ENCODE peak calls at places on chromosomes 12 and 14, in eight cellular contexts. One of them, this sample, is unnamed.

GRCh38 chr12:104722541-104723534 is 235.3 kb downstream of the SLC41A2 start:
- DNase-seq in GM23338: peak
- DNase-seq in fibroblast of lung: no peak
- DNase-seq in cardiac muscle cell: no peak
- DNase-seq in GM12865: peak
- DNase-seq in CD8-positive, alpha-beta memory T cell: no peak
- DNase-seq in GM06990: peak
- DNase-seq in PC-9: no peak
- DNase-seq in this sample: no peak

GRCh38 chr12:94266390-94266789 is 118.0 kb downstream of the PLXNC1 start:
- DNase-seq in cardiac muscle cell: no peak
- DNase-seq in fibroblast of lung: no peak
- DNase-seq in GM23338: no peak
- DNase-seq in GM06990: no peak
- DNase-seq in GM12865: no peak
- DNase-seq in PC-9: no peak
- DNase-seq in CD8-positive, alpha-beta memory T cell: no peak
- DNase-seq in this sample: no peak

GRCh38 chr12:128057586-128057985 is 209.4 kb upstream of the TMEM132C start:
- DNase-seq in fibroblast of lung: no peak
- DNase-seq in GM12865: no peak
- DNase-seq in PC-9: no peak
- DNase-seq in CD8-positive, alpha-beta memory T cell: no peak
- DNase-seq in GM06990: no peak
- DNase-seq in GM23338: no peak
- DNase-seq in cardiac muscle cell: no peak
- DNase-seq in this sample: no peak

GRCh38 chr12:62919827-62920226 is 15.1 kb downstream of the PPM1H start:
- DNase-seq in fibroblast of lung: peak
- DNase-seq in GM23338: no peak
- DNase-seq in cardiac muscle cell: no peak
- DNase-seq in CD8-positive, alpha-beta memory T cell: no peak
- DNase-seq in GM12865: no peak
- DNase-seq in GM06990: no peak
- DNase-seq in PC-9: peak
- DNase-seq in this sample: peak

GRCh38 chr14:100696590-100696989 is 30.1 kb upstream of the DLK1 start:
- DNase-seq in PC-9: no peak
- DNase-seq in cardiac muscle cell: peak
- DNase-seq in CD8-positive, alpha-beta memory T cell: no peak
- DNase-seq in fibroblast of lung: no peak
- DNase-seq in GM06990: no peak
- DNase-seq in GM23338: no peak
- DNase-seq in GM12865: no peak
- DNase-seq in this sample: no peak

GRCh38 chr14:103698380-103699260 is 16.6 kb downstream of the XRCC3 start:
- DNase-seq in CD8-positive, alpha-beta memory T cell: no peak
- DNase-seq in fibroblast of lung: no peak
- DNase-seq in GM23338: no peak
- DNase-seq in cardiac muscle cell: no peak
- DNase-seq in GM06990: no peak
- DNase-seq in PC-9: no peak
- DNase-seq in GM12865: peak
- DNase-seq in this sample: no peak

GRCh38 chr12:98490491-98491453 is 24.6 kb upstream of the TMPO start:
- DNase-seq in GM06990: peak
- DNase-seq in GM23338: peak
- DNase-seq in CD8-positive, alpha-beta memory T cell: peak
- DNase-seq in fibroblast of lung: peak
- DNase-seq in cardiac muscle cell: peak
- DNase-seq in GM12865: peak
- DNase-seq in PC-9: peak
- DNase-seq in this sample: no peak

GRCh38 chr14:63435838-63436237 is 107.3 kb downstream of the PPP2R5E start:
- DNase-seq in cardiac muscle cell: no peak
- DNase-seq in GM23338: no peak
- DNase-seq in CD8-positive, alpha-beta memory T cell: no peak
- DNase-seq in GM12865: peak
- DNase-seq in GM06990: no peak
- DNase-seq in PC-9: no peak
- DNase-seq in fibroblast of lung: peak
- DNase-seq in this sample: peak

GRCh38 chr14:58249611-58250010 is 5.0 kb downstream of the PSMA3 start:
- DNase-seq in PC-9: no peak
- DNase-seq in cardiac muscle cell: no peak
- DNase-seq in GM06990: no peak
- DNase-seq in GM12865: no peak
- DNase-seq in fibroblast of lung: no peak
- DNase-seq in CD8-positive, alpha-beta memory T cell: no peak
- DNase-seq in GM23338: no peak
- DNase-seq in this sample: no peak

GRCh38 chr12:130162771-130163460 is 652 bp downstream of the FZD10 start:
- DNase-seq in GM06990: peak
- DNase-seq in PC-9: no peak
- DNase-seq in fibroblast of lung: no peak
- DNase-seq in CD8-positive, alpha-beta memory T cell: no peak
- DNase-seq in cardiac muscle cell: peak
- DNase-seq in GM12865: no peak
- DNase-seq in GM23338: no peak
- DNase-seq in this sample: no peak

GRCh38 chr12:108995370-108995992 is 25.4 kb downstream of the SVOP start:
- DNase-seq in GM12865: no peak
- DNase-seq in PC-9: no peak
- DNase-seq in CD8-positive, alpha-beta memory T cell: no peak
- DNase-seq in fibroblast of lung: no peak
- DNase-seq in GM23338: no peak
- DNase-seq in GM06990: no peak
- DNase-seq in cardiac muscle cell: no peak
- DNase-seq in this sample: no peak

GRCh38 chr12:53217049-53217929 is 10.2 kb upstream of the ITGB7 start:
- DNase-seq in CD8-positive, alpha-beta memory T cell: peak
- DNase-seq in GM12865: no peak
- DNase-seq in GM06990: no peak
- DNase-seq in cardiac muscle cell: no peak
- DNase-seq in GM23338: peak
- DNase-seq in fibroblast of lung: peak
- DNase-seq in PC-9: peak
- DNase-seq in this sample: no peak

GRCh38 chr12:25254271-25254880 is 3.6 kb upstream of the KRAS start:
- DNase-seq in GM23338: no peak
- DNase-seq in cardiac muscle cell: peak
- DNase-seq in GM06990: no peak
- DNase-seq in fibroblast of lung: no peak
- DNase-seq in CD8-positive, alpha-beta memory T cell: no peak
- DNase-seq in PC-9: no peak
- DNase-seq in GM12865: no peak
- DNase-seq in this sample: peak

GRCh38 chr12:27896419-27896990 is 76.0 kb downstream of the PTHLH start:
- DNase-seq in CD8-positive, alpha-beta memory T cell: no peak
- DNase-seq in GM06990: peak
- DNase-seq in PC-9: no peak
- DNase-seq in fibroblast of lung: no peak
- DNase-seq in GM12865: peak
- DNase-seq in cardiac muscle cell: no peak
- DNase-seq in GM23338: no peak
- DNase-seq in this sample: no peak

GRCh38 chr12:55780695-55781094 is 36.8 kb downstream of the SARNP start:
- DNase-seq in PC-9: no peak
- DNase-seq in fibroblast of lung: no peak
- DNase-seq in GM06990: no peak
- DNase-seq in GM12865: no peak
- DNase-seq in cardiac muscle cell: no peak
- DNase-seq in CD8-positive, alpha-beta memory T cell: no peak
- DNase-seq in GM23338: no peak
- DNase-seq in this sample: no peak

GRCh38 chr12:55742719-55743130 is at the start of gene GDF11:
- DNase-seq in cardiac muscle cell: peak
- DNase-seq in GM12865: peak
- DNase-seq in CD8-positive, alpha-beta memory T cell: peak
- DNase-seq in fibroblast of lung: peak
- DNase-seq in GM06990: peak
- DNase-seq in PC-9: peak
- DNase-seq in GM23338: peak
- DNase-seq in this sample: no peak

GRCh38 chr12:1435456-1435855 is 158.9 kb downstream of the FBXL14 start:
- DNase-seq in GM06990: no peak
- DNase-seq in CD8-positive, alpha-beta memory T cell: no peak
- DNase-seq in PC-9: no peak
- DNase-seq in GM12865: no peak
- DNase-seq in cardiac muscle cell: no peak
- DNase-seq in fibroblast of lung: peak
- DNase-seq in GM23338: no peak
- DNase-seq in this sample: peak

GRCh38 chr12:79329933-79330332 is 360.8 kb downstream of the PAWR start:
- DNase-seq in PC-9: no peak
- DNase-seq in GM23338: no peak
- DNase-seq in GM06990: no peak
- DNase-seq in fibroblast of lung: no peak
- DNase-seq in cardiac muscle cell: no peak
- DNase-seq in GM12865: no peak
- DNase-seq in CD8-positive, alpha-beta memory T cell: no peak
- DNase-seq in this sample: peak

GRCh38 chr14:106166232-106166631 is 639.8 kb downstream of the TMEM121 start:
- DNase-seq in GM23338: no peak
- DNase-seq in GM06990: no peak
- DNase-seq in GM12865: no peak
- DNase-seq in PC-9: no peak
- DNase-seq in cardiac muscle cell: no peak
- DNase-seq in fibroblast of lung: no peak
- DNase-seq in CD8-positive, alpha-beta memory T cell: no peak
- DNase-seq in this sample: no peak
- H3K4me3 ChIP-seq in GM23338: no peak
- H3K4me3 ChIP-seq in GM06990: no peak
- H3K4me3 ChIP-seq in GM12865: no peak
- H3K4me3 ChIP-seq in PC-9: no peak
- H3K4me3 ChIP-seq in cardiac muscle cell: no peak
- H3K4me3 ChIP-seq in fibroblast of lung: no peak
- H3K4me3 ChIP-seq in CD8-positive, alpha-beta memory T cell: no peak
- H3K4me3 ChIP-seq in this sample: no peak

DNA sequence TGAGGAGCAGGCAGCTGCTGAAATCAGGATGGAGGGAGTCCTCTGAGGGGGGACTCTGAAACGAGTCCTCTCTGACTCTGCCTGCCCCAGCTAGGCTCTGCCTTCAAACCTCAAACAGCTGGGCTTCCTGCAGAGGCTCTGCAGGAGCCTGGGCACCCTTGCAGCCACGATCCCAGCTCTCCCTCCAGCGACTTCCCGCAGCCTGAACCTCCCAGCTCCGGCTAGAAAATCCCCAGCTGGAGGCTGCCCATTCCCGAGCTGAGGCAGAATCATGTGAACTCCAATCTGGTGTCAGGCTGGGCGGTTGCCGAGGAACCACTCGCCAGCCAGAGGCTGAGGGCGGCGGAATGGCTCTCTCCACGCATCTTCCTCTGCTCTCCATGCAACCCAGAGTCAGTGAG is at the start of gene GPR68:
- DNase-seq in GM23338: peak
- DNase-seq in PC-9: no peak
- DNase-seq in CD8-positive, alpha-beta memory T cell: no peak
- DNase-seq in fibroblast of lung: peak
- DNase-seq in GM12865: no peak
- DNase-seq in cardiac muscle cell: peak
- DNase-seq in GM06990: no peak
- DNase-seq in this sample: peak
- H3K4me3 ChIP-seq in GM23338: no peak
- H3K4me3 ChIP-seq in PC-9: no peak
- H3K4me3 ChIP-seq in CD8-positive, alpha-beta memory T cell: peak
- H3K4me3 ChIP-seq in fibroblast of lung: no peak
- H3K4me3 ChIP-seq in GM12865: peak
- H3K4me3 ChIP-seq in cardiac muscle cell: no peak
- H3K4me3 ChIP-seq in GM06990: peak
- H3K4me3 ChIP-seq in this sample: peak

GRCh38 chr12:107843351-107844311 is 69.1 kb downstream of the ASCL4 start:
- DNase-seq in GM06990: no peak
- DNase-seq in GM12865: no peak
- DNase-seq in PC-9: no peak
- DNase-seq in CD8-positive, alpha-beta memory T cell: no peak
- DNase-seq in fibroblast of lung: no peak
- DNase-seq in cardiac muscle cell: peak
- DNase-seq in GM23338: peak
- DNase-seq in this sample: no peak

GRCh38 chr12:107845980-107846659 is 71.6 kb downstream of the ASCL4 start:
- DNase-seq in GM06990: no peak
- DNase-seq in PC-9: no peak
- DNase-seq in GM23338: no peak
- DNase-seq in GM12865: no peak
- DNase-seq in fibroblast of lung: no peak
- DNase-seq in cardiac muscle cell: no peak
- DNase-seq in CD8-positive, alpha-beta memory T cell: no peak
- DNase-seq in this sample: no peak

GRCh38 chr12:107847430-107847829 is 72.9 kb downstream of the ASCL4 start:
- DNase-seq in GM23338: no peak
- DNase-seq in cardiac muscle cell: no peak
- DNase-seq in PC-9: no peak
- DNase-seq in CD8-positive, alpha-beta memory T cell: no peak
- DNase-seq in fibroblast of lung: no peak
- DNase-seq in GM06990: no peak
- DNase-seq in GM12865: no peak
- DNase-seq in this sample: no peak

GRCh38 chr12:107845226-107845979 is 70.9 kb downstream of the ASCL4 start:
- DNase-seq in cardiac muscle cell: no peak
- DNase-seq in GM23338: peak
- DNase-seq in CD8-positive, alpha-beta memory T cell: no peak
- DNase-seq in PC-9: no peak
- DNase-seq in fibroblast of lung: no peak
- DNase-seq in GM06990: no peak
- DNase-seq in GM12865: no peak
- DNase-seq in this sample: no peak

DNA sequence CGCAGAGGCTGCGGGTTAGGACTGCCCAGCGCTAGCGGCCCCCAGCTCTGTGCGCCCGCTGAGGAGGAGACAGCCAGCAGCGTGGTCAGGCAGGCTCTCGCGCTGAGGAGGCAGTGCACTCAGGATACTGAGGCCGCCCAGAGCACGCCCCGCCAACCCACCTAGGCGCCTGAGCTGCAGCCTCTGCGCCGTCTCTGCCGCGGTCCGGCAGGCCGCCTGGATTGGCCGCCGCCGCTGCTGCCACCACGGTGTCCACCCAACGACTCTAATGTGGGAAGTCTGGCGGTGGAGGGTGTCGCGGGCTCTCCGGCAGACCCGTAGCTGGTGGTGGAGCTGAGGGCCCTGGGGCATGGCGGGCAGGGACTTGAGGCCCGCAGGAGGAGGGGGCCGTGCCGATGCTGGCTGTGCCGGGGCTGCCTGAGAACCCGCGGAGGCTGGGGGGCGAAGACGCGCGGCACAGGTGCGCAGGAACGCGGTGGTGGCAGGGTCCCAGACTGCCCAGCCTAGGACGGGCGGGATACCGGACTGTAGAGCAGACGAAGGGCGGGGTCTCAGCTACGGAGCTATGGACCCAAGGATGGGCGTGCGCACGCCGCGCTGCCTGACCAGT is 69.9 kb downstream of the ASCL4 start:
- DNase-seq in GM06990: no peak
- DNase-seq in PC-9: no peak
- DNase-seq in cardiac muscle cell: peak
- DNase-seq in GM12865: no peak
- DNase-seq in CD8-positive, alpha-beta memory T cell: no peak
- DNase-seq in GM23338: peak
- DNase-seq in fibroblast of lung: no peak
- DNase-seq in this sample: no peak
- H3K4me3 ChIP-seq in GM06990: no peak
- H3K4me3 ChIP-seq in PC-9: no peak
- H3K4me3 ChIP-seq in cardiac muscle cell: peak
- H3K4me3 ChIP-seq in GM12865: no peak
- H3K4me3 ChIP-seq in CD8-positive, alpha-beta memory T cell: no peak
- H3K4me3 ChIP-seq in GM23338: peak
- H3K4me3 ChIP-seq in fibroblast of lung: no peak
- H3K4me3 ChIP-seq in this sample: peak

GRCh38 chr12:78290606-78291345 is 460.1 kb downstream of the NAV3 start:
- DNase-seq in GM06990: no peak
- DNase-seq in cardiac muscle cell: no peak
- DNase-seq in GM23338: no peak
- DNase-seq in PC-9: peak
- DNase-seq in GM12865: no peak
- DNase-seq in fibroblast of lung: peak
- DNase-seq in CD8-positive, alpha-beta memory T cell: no peak
- DNase-seq in this sample: peak
- H3K4me3 ChIP-seq in GM06990: no peak
- H3K4me3 ChIP-seq in cardiac muscle cell: no peak
- H3K4me3 ChIP-seq in GM23338: no peak
- H3K4me3 ChIP-seq in PC-9: no peak
- H3K4me3 ChIP-seq in GM12865: no peak
- H3K4me3 ChIP-seq in fibroblast of lung: no peak
- H3K4me3 ChIP-seq in CD8-positive, alpha-beta memory T cell: no peak
- H3K4me3 ChIP-seq in this sample: no peak